ENCODE peak calls at places on chromosomes 1 and 21, in seven cellular contexts. I is CD8-positive, alpha-beta T cell; W is CD4-positive, alpha-beta T cell; N is ascending aorta; K is stomach; T is esophagus muscularis mucosa; B is PC-3. Z is an unnamed sample.

GRCh38 chr1:227789042-227789880 is 26.2 kb upstream of the PRSS38 start:
- DNase-seq in I (no peak), W (no peak), N (no peak), K (no peak), T (peak; percentile 90), B (peak; percentile 34), Z (no peak)

GRCh38 chr1:25140073-25140797 is 92.1 kb downstream of the SYF2 start:
- DNase-seq in I (no peak), W (no peak), N (no peak), K (no peak), T (peak; percentile 90), B (no peak), Z (no peak)

GRCh38 chr1:149849947-149850360 is 49.4 kb upstream of the BOLA1 start:
- DNase-seq in I (no peak), W (no peak), N (no peak), K (no peak), T (no peak), B (peak; percentile 17), Z (peak; percentile 48)

GRCh38 chr1:91400133-91400725 is 4.4 kb downstream of the HFM1 start:
- DNase-seq in I (no peak), W (no peak), N (no peak), K (no peak), T (no peak), B (no peak), Z (no peak)

GRCh38 chr1:19065526-19066247 is 109.2 kb upstream of the IFFO2 start:
- DNase-seq in I (no peak), W (no peak), N (no peak), K (peak; percentile 77), T (no peak), B (no peak), Z (no peak)

GRCh38 chr1:25773441-25774125 is 26.4 kb upstream of the SELENON start:
- DNase-seq in I (no peak), W (no peak), N (no peak), K (peak; percentile 81), T (no peak), B (peak; percentile 72), Z (no peak)

GRCh38 chr1:169012416-169012815 is 94.1 kb upstream of the ATP1B1 start:
- DNase-seq in I (no peak), W (no peak), N (no peak), K (no peak), T (no peak), B (no peak), Z (no peak)

GRCh38 chr1:9655127-9655723 is 3.7 kb downstream of the PIK3CD start:
- DNase-seq in I (peak; percentile 25), W (no peak), N (no peak), K (no peak), T (no peak), B (no peak), Z (no peak)

GRCh38 chr1:32241011-32241763 is 5.8 kb upstream of the FAM167B start:
- DNase-seq in I (no peak), W (no peak), N (peak; percentile 47), K (peak; percentile 66), T (no peak), B (peak; percentile 57), Z (peak; percentile 74)

GRCh38 chr1:10738125-10738746 is 58.2 kb downstream of the CASZ1 start:
- DNase-seq in I (no peak), W (no peak), N (no peak), K (peak; percentile 91), T (no peak), B (no peak), Z (no peak)
- H3K27me3 ChIP-seq in I (no peaks in the 10 kb centered on the region), W (no peaks in the 10 kb centered on the region), N (no peaks in the 10 kb centered on the region), K (no peaks in the 10 kb centered on the region), T (no peaks in the 10 kb centered on the region), B (no peaks in the 10 kb centered on the region), Z (no peaks in the 10 kb centered on the region)

GRCh38 chr1:183124259-183124658 is 61.8 kb upstream of the LAMC2 start:
- DNase-seq in I (no peak), W (no peak), N (no peak), K (no peak), T (no peak), B (no peak), Z (peak; percentile 26)

GRCh38 chr1:183125279-183125999 is 60.6 kb upstream of the LAMC2 start:
- DNase-seq in I (no peak), W (no peak), N (no peak), K (no peak), T (no peak), B (no peak), Z (no peak)

GRCh38 chr1:183129921-183130675 is 56.0 kb upstream of the LAMC2 start:
- DNase-seq in I (no peak), W (no peak), N (no peak), K (no peak), T (no peak), B (no peak), Z (peak; percentile 62)

GRCh38 chr1:183126000-183126366 is 60.1 kb upstream of the LAMC2 start:
- DNase-seq in I (no peak), W (no peak), N (no peak), K (no peak), T (no peak), B (no peak), Z (no peak)

GRCh38 chr1:183126528-183126927 is 59.5 kb upstream of the LAMC2 start:
- DNase-seq in I (no peak), W (no peak), N (no peak), K (no peak), T (no peak), B (no peak), Z (no peak)
- TF ChIP-seq CTCF in I (no peak), W (no peak), N (no peak), K (no peak), T (no peak), B (no peak), Z (no peak)

DNA sequence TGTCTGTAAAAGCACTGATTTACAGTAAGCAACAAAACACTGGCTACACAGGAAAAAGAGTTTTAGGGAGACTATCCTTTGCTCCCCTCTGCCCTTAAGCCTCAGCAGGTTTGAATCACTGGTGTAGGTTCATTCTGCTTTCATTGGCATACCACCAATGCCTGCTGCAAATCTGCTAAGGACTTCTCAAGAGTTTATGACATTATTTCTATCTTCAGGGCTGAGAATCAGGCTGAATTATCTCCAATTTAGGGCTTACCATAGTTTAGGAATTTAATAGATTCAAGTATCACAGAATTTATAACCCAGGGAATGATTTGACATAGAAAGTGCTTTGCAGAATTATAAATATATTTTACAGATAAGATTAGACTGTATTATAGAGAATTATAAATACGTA is 6.7 kb upstream of the ZBTB18 start:
- DNase-seq in I (no peak), W (no peak), N (no peak), K (no peak), T (no peak), B (no peak), Z (no peak)
- H3K27me3 ChIP-seq in I (no peaks in the 10 kb centered on the region), W (no peaks in the 10 kb centered on the region), N (no peaks in the 10 kb centered on the region), K (no peaks in the 10 kb centered on the region), T (no peaks in the 10 kb centered on the region), B (peaks cover 6% of the 10 kb centered on the region), Z (no peaks in the 10 kb centered on the region)

DNA sequence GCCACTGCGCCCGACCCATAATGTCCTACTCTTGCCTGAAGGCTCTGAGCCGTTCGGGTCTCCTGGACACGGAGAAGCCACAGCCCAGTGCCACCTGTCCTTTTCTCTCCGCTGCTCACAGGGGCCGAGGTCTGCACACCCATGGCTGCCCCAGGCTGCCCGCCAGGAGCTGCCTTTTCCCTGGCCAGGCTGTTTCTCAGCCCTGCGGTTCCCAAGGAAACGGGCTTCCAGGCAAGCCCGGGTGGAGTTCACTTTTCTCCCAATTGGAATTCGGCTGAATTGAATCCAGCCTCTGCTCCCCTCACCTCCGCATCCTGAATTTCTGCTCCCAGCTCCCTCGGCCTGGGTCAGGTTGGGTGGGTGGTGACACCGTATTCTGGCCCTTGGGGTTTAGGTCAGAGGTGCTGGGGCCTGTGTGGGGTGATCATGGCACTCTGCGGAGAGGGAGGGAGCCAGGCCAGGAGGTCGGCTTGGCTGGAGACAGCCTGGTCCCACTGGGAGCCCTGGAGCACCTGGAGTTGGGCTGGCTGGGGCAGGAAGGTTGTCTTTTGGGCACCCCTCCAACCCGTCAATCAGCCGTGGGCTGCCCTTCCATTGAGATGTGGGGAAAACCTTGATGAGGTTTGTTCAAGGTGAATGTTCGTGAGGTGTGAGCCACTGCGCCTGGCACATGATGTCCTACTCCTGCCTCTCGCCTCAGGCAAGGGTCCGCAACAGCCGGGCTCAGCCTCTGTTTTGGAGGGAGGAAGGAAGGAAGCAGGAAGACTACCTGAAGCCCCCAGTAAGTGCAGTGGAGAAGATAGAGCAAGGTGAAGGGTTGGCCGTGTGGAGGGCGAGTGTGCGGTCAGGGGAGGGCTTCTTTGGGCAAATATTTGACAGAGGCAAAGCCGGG is 25.1 kb downstream of the RRP1 start:
- DNase-seq in I (no peak), W (no peak), N (no peak), K (no peak), T (no peak), B (no peak), Z (no peak)
- TF ChIP-seq CTCF in I (no peak), W (no peak), N (no peak), K (no peak), T (no peak), B (no peak), Z (no peak)

GRCh38 chr21:45596704-45597318 is 46.7 kb upstream of the PCBP3 start:
- DNase-seq in I (peak; percentile 78), W (peak; percentile 84), N (no peak), K (peak; percentile 81), T (no peak), B (peak; percentile 79), Z (peak; percentile 83)

GRCh38 chr21:45592626-45593134 is 50.4 kb upstream of the SLC19A1 start:
- DNase-seq in I (no peak), W (no peak), N (no peak), K (no peak), T (no peak), B (no peak), Z (no peak)

GRCh38 chr21:45595574-45596295 is 47.8 kb upstream of the PCBP3 start:
- DNase-seq in I (no peak), W (no peak), N (no peak), K (no peak), T (no peak), B (no peak), Z (peak; percentile 22)

GRCh38 chr21:45593162-45594022 is 50.1 kb upstream of the PCBP3 start:
- DNase-seq in I (no peak), W (no peak), N (no peak), K (no peak), T (no peak), B (no peak), Z (no peak)

GRCh38 chr21:45594721-45595489 is 48.6 kb upstream of the PCBP3 start:
- DNase-seq in I (no peak), W (no peak), N (no peak), K (no peak), T (no peak), B (no peak), Z (peak; percentile 18)
- H3K27me3 ChIP-seq in I (no peaks in the 10 kb centered on the region), W (no peaks in the 10 kb centered on the region), N (no peaks in the 10 kb centered on the region), K (peaks cover 19% of the 10 kb centered on the region), T (no peaks in the 10 kb centered on the region), B (peaks cover 13% of the 10 kb centered on the region), Z (no peaks in the 10 kb centered on the region)

DNA sequence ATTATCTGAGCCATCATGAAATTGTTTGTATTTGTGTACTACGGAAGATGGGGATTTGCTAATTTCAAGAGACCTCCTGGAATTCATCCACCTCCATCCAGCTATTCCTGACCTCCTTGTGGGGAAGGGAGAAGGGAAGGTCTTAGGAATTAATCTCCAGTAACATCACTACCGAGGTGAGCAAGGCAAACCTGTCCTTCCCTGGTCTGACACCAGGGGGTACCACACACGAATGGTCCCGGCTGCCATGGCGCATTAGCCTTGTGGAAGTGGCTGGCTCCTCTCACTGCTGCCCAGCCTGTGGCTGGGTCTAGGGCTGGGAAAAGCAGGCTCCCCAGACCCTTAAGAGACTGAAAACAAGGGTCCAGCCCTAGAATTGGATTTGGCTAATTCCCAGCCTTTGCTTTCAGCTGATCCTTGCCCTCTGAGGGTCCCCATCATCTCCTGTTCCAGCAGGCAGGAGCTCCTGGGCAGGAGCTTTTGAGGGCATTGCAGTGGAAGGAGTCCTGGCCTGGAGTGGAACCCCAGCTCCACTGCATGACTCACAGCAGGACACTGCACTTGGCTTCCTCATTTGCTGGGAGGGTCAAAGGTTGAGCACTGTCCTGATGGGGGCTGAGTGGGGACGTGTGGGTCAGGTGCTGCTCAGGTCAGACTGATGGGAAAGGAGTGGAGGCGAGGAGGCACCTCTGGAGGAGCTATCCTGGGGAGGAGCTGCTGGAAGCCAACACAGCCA is 34.8 kb downstream of the RIMS3 start:
- DNase-seq in I (no peak), W (no peak), N (no peak), K (peak; percentile 36), T (no peak), B (peak; percentile 25), Z (no peak)
- TF ChIP-seq CTCF in I (no peak), W (no peak), N (peak; percentile 13), K (peak; percentile 41), T (peak; percentile 55), B (peak; percentile 43), Z (peak; percentile 22)

Z was measured in Peyer's patch.